ENCODE peak calls at places on chromosomes 5 and 9, in seven cellular contexts. S, O, M, R, H, Z and F are unnamed samples.

GRCh38 chr9:136779808-136780207 is 11.3 kb upstream of the TMEM141 start:
- DNase-seq in S (no peak), O (no peak), M (no peak), R (no peak), H (no peak), Z (no peak), F (no peak)

GRCh38 chr9:129482521-129483466 is 138.1 kb downstream of the C9orf50 start:
- DNase-seq in S (peak; percentile 98), O (peak; percentile 77), M (peak; percentile 88), R (peak; percentile 52), H (no peak), Z (peak; percentile 84), F (peak; percentile 91)

GRCh38 chr9:73402081-73403028 is 250.7 kb downstream of the ANXA1 start:
- DNase-seq in S (no peak), O (no peak), M (no peak), R (no peak), H (no peak), Z (no peak), F (no peak)

GRCh38 chr5:94901071-94901979 is 282.9 kb downstream of the SLF1 start:
- DNase-seq in S (no peak), O (peak; percentile 75), M (no peak), R (peak; percentile 81), H (no peak), Z (no peak), F (no peak)

GRCh38 chr5:138078006-138078643 is 5.7 kb upstream of the WNT8A start:
- DNase-seq in S (no peak), O (no peak), M (no peak), R (no peak), H (no peak), Z (no peak), F (peak; percentile 44)

GRCh38 chr9:94002316-94003140 is 47.4 kb upstream of the BARX1 start:
- DNase-seq in S (no peak), O (peak; percentile 8), M (peak; percentile 30), R (peak; percentile 55), H (peak; percentile 44), Z (no peak), F (peak; percentile 54)

GRCh38 chr9:116360974-116361373 is 207.4 kb downstream of the PAPPA start:
- DNase-seq in S (no peak), O (no peak), M (no peak), R (no peak), H (no peak), Z (no peak), F (no peak)

GRCh38 chr5:9557696-9558095 is 11.8 kb upstream of the SEMA5A start:
- DNase-seq in S (no peak), O (peak; percentile 79), M (no peak), R (peak; percentile 66), H (no peak), Z (no peak), F (no peak)

GRCh38 chr9:72363908-72364678 is 915 bp downstream of the ZFAND5 start:
- DNase-seq in S (peak; percentile 68), O (peak; percentile 59), M (peak; percentile 66), R (peak; percentile 38), H (peak; percentile 51), Z (peak; percentile 78), F (peak; percentile 69)

GRCh38 chr9:120742951-120743416 is 28.7 kb upstream of the MEGF9 start:
- DNase-seq in S (no peak), O (no peak), M (no peak), R (peak; percentile 49), H (peak; percentile 58), Z (no peak), F (peak; percentile 78)

GRCh38 chr5:177071671-177072385 is 14.9 kb upstream of the FGFR4 start:
- DNase-seq in S (peak; percentile 79), O (peak; percentile 52), M (peak; percentile 79), R (peak; percentile 74), H (peak; percentile 82), Z (no peak), F (peak; percentile 78)

GRCh38 chr5:113447651-113448050 is 12.9 kb upstream of the TSSK1B start:
- DNase-seq in S (no peak), O (no peak), M (no peak), R (no peak), H (no peak), Z (no peak), F (no peak)

GRCh38 chr9:69516353-69517322 is 155.5 kb downstream of the APBA1 start:
- DNase-seq in S (no peak), O (no peak), M (no peak), R (no peak), H (no peak), Z (no peak), F (peak; percentile 28)

GRCh38 chr5:66168226-66168625 is 24.1 kb downstream of the SREK1 start:
- DNase-seq in S (no peak), O (no peak), M (no peak), R (no peak), H (no peak), Z (no peak), F (no peak)

GRCh38 chr5:66171349-66172344 is 27.5 kb downstream of the SREK1 start:
- DNase-seq in S (peak; percentile 36), O (peak; percentile 46), M (peak; percentile 17), R (peak; percentile 57), H (peak; percentile 69), Z (no peak), F (no peak)

GRCh38 chr5:66174338-66174737 is 30.2 kb downstream of the SREK1 start:
- DNase-seq in S (no peak), O (no peak), M (no peak), R (peak; percentile 23), H (no peak), Z (no peak), F (no peak)

GRCh38 chr5:66170196-66170919 is 26.3 kb downstream of the SREK1 start:
- DNase-seq in S (no peak), O (no peak), M (no peak), R (peak; percentile 24), H (no peak), Z (no peak), F (no peak)

DNA sequence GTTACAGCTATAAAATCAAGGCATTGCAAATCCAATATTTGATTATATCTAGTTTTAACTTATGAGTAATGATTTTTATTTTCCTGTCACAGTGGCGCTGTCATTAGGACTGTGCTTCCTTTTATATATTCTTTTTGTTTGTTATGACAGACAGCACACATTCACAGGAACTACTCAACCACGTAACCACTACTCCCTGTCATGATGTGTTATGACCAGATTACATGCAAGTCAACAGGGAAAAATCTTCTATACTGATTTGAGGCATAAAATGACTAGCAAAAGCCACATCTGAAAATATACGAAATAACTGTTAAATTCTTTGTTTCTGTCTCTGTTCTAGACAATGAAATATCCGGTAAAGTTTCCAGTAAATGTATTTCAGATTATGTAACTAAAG is 25.4 kb downstream of the SREK1 start:
- DNase-seq in S (no peak), O (no peak), M (no peak), R (no peak), H (no peak), Z (no peak), F (no peak)
- H3K4me3 ChIP-seq in S (no peak overlapping the region), O (no peak overlapping the region), M (no peak overlapping the region), R (no peak overlapping the region), H (no peak overlapping the region), Z (no peak overlapping the region), F (no peak overlapping the region)

DNA sequence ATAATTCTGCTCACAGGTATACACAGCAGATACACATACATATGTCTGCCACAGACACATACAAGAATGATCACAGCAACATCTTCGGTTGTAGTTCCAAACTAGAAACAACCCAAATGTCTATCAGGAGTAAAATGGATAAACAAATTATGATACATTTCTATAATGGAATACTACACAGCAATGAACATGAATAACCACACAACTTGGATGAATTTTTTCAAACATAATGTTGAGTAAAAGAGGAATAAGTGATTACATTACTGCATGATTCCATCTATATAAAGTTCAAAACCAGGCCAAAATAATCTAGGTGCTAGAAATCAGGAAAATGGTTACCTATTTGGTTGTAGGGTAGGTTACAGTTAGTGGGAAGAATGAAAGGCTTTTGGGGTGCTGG is 4.6 kb upstream of the EGFLAM start:
- DNase-seq in S (no peak), O (no peak), M (no peak), R (no peak), H (no peak), Z (no peak), F (no peak)
- H3K27me3 ChIP-seq in S (no peaks in the 10 kb centered on the region), O (peaks cover 27% of the 10 kb centered on the region), M (peaks cover 8% of the 10 kb centered on the region), R (peaks cover 22% of the 10 kb centered on the region), H (no peaks in the 10 kb centered on the region), Z (peaks cover 56% of the 10 kb centered on the region), F (peaks cover 39% of the 10 kb centered on the region)

GRCh38 chr9:131218370-131218769 is 57.9 kb downstream of the FAM78A start:
- DNase-seq in S (no peak), O (no peak), M (no peak), R (no peak), H (no peak), Z (no peak), F (no peak)

GRCh38 chr9:131226226-131226625 is 50.1 kb downstream of the FAM78A start:
- DNase-seq in S (no peak), O (no peak), M (no peak), R (no peak), H (no peak), Z (no peak), F (no peak)

GRCh38 chr9:131227112-131228058 is 48.9 kb downstream of the FAM78A start:
- DNase-seq in S (peak; percentile 69), O (no peak), M (no peak), R (no peak), H (no peak), Z (no peak), F (peak; percentile 44)

GRCh38 chr9:131220485-131220884 is 55.8 kb downstream of the FAM78A start:
- DNase-seq in S (no peak), O (no peak), M (no peak), R (no peak), H (no peak), Z (no peak), F (no peak)

DNA sequence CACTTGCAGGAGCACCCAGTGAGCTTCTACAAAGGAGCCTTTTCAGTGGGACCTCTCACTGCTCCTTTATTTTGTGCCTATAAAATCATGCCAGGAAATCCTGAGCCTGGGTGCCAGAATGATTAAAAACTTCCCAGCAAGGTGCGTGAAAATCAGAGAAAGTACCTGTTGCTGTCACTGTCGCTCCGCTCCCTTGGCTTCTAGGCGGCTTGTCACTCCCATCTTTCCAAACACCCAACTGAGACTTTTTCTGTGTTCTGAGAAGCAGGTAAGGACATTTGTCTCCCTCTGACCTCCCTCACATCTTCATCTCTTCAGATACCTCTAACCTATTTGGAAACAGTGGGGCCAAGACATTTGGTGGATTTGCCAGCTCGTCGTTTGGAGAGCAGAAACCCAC is 53.9 kb downstream of the FAM78A start:
- DNase-seq in S (no peak), O (no peak), M (no peak), R (no peak), H (no peak), Z (no peak), F (no peak)
- H3K4me3 ChIP-seq in S (no peak overlapping the region), O (no peak overlapping the region), M (no peak overlapping the region), R (no peak overlapping the region), H (no peak overlapping the region), Z (no peak overlapping the region), F (no peak overlapping the region)

DNA sequence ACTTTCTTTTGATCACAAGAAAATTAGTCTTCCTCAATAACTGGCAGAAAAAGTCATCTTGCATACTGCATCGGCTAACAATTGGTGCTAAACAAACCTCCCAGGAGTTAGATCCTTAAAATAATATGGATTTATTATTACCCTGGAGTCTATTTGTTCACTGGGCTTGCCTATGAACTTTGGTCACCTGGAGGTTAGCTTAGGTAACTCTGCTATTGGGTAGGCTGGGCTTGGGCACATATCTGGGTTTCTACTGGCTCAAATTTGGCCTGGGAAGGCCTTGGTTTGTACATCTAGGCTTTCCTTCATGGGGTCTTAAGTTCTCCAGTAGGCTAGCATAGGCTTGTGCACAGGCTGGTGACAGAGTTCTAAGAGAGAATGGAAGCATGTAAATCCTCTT is 279.9 kb downstream of the RASEF start:
- DNase-seq in S (no peak), O (no peak), M (no peak), R (no peak), H (no peak), Z (no peak), F (no peak)
- H3K27me3 ChIP-seq in S (no peaks in the 10 kb centered on the region), O (no peaks in the 10 kb centered on the region), M (no peaks in the 10 kb centered on the region), R (no peaks in the 10 kb centered on the region), H (no peaks in the 10 kb centered on the region), Z (no peaks in the 10 kb centered on the region), F (no peaks in the 10 kb centered on the region)